ENCODE peak calls at places on chromosomes 13 and 19, in ten cellular contexts. T is tibial artery, D is psoas muscle, Z is left lung, I is fibroblast of lung, K is heart right ventricle, M is fibroblast of pulmonary artery, A is adrenal gland, W is brain microvascular endothelial cell, P is dorsolateral prefrontal cortex. H is an unnamed sample.

GRCh38 chr19:43470288-43470687 is 4.9 kb upstream of the LYPD3 start:
- DNase-seq in W (peak), K (no peak), M (no peak), T (no peak), D (no peak), I (peak), A (no peak), P (no peak), Z (no peak), H (no peak)

GRCh38 chr19:29517946-29518345 is 7.8 kb upstream of the VSTM2B start:
- DNase-seq in K (no peak), D (peak), T (no peak), A (no peak), P (peak), I (no peak), M (no peak), W (no peak), Z (no peak), H (no peak)

GRCh38 chr19:50829801-50830200 is 3.6 kb downstream of the KLK15 start:
- DNase-seq in W (no peak), T (no peak), K (no peak), M (no peak), Z (no peak), P (peak), D (no peak), I (no peak), A (peak), H (no peak)

GRCh38 chr13:29292045-29292444 is 303.4 kb downstream of the SLC7A1 start:
- DNase-seq in Z (no peak), M (no peak), T (no peak), I (no peak), K (no peak), A (no peak), D (no peak), P (no peak), W (no peak), H (no peak)

GRCh38 chr19:8050274-8051096 is 2.1 kb upstream of the CCL25 start:
- DNase-seq in I (peak), T (peak), Z (peak), P (peak), K (peak), D (peak), W (peak), M (peak), A (peak), H (peak)

GRCh38 chr19:2180881-2181617 is 17.3 kb downstream of the DOT1L start:
- DNase-seq in D (no peak), K (no peak), A (no peak), Z (no peak), I (no peak), M (no peak), P (no peak), W (no peak), T (no peak), H (no peak)

GRCh38 chr13:35996360-35996759 is 134.8 kb downstream of the DCLK1 start:
- DNase-seq in W (no peak), K (no peak), P (no peak), M (no peak), Z (no peak), D (no peak), A (no peak), T (no peak), I (no peak), H (no peak)

GRCh38 chr13:110506859-110507566 is 54.5 kb downstream of the RAB20 start:
- DNase-seq in I (peak), P (no peak), D (peak), A (peak), Z (no peak), M (peak), T (peak), K (peak), W (no peak), H (peak)

GRCh38 chr19:18586311-18586710 is 2.3 kb upstream of the REX1BD start:
- DNase-seq in A (no peak), T (no peak), K (no peak), M (no peak), W (no peak), I (no peak), D (no peak), Z (no peak), P (no peak), H (no peak)

GRCh38 chr13:51518847-51519246 is 65.4 kb upstream of the WDFY2 start:
- DNase-seq in W (peak), T (no peak), Z (no peak), M (no peak), K (no peak), I (peak), P (peak), D (no peak), A (no peak), H (no peak)

GRCh38 chr19:15251749-15252397 is 19.6 kb upstream of the EPHX3 start:
- DNase-seq in K (peak), M (peak), Z (no peak), W (peak), P (no peak), I (peak), D (peak), A (peak), T (peak), H (peak)

DNA sequence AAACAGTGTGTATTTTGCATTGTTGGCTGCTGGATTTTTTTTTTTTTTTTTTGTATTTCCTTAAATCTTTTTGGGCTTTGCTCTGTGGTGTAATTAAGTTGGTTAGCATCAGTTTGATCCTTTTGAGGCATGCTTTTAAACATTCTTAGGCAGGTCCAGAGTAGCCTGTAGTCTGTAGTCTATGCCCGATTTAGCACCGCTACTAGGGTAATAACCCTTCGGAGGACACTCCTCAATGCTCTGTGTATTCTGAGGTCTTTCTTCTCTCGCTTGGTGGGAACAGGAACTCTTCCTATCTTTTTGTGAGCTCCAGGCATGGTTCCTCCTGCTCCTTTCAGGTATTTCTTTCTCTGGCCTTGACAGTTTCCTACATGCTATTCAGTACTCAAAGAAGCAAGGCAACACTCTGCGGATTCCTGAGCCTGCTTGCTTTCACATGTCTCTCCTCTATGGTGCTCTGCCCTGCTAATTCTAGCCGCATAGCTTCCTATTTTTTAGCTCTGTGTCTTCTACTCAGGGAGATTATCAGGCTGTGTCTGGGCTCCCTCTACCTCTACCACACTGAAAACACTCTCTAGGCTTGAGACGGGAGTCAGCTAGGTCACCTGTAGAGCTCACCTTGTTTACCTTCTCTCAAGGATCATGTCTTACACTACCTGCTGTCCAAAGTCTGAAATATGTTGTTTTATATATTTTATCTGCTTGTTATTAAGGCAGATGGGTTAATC is 195.1 kb downstream of the NDFIP2 start:
- DNase-seq in A (no peak), P (no peak), K (no peak), T (no peak), D (no peak), M (no peak), I (no peak), W (no peak), Z (no peak), H (no peak)
- TF ChIP-seq CTCF in A (no peak), P (no peak), K (no peak), T (no peak), D (no peak), M (no peak), I (no peak), W (no peak), Z (no peak), H (no peak)

GRCh38 chr19:5561559-5561958 is 6.2 kb downstream of the TINCR start:
- DNase-seq in A (no peak), T (no peak), M (no peak), K (no peak), I (no peak), W (no peak), P (no peak), Z (no peak), D (no peak), H (no peak)
- TF ChIP-seq CTCF in A (no peak), T (peak), M (peak), K (no peak), I (peak), W (peak), P (no peak), Z (no peak), D (peak), H (no peak)

GRCh38 chr13:38399540-38399939 is 49.9 kb downstream of the UFM1 start:
- DNase-seq in D (no peak), T (no peak), I (no peak), Z (no peak), A (no peak), W (no peak), P (no peak), M (no peak), K (no peak), H (no peak)
- TF ChIP-seq CTCF in D (no peak), T (no peak), I (no peak), Z (no peak), A (no peak), W (no peak), P (no peak), M (no peak), K (no peak), H (no peak)

GRCh38 chr13:75760182-75760981 is 124.3 kb downstream of the LMO7 start:
- DNase-seq in M (no peak), Z (no peak), D (peak), K (no peak), I (peak), W (no peak), A (no peak), T (no peak), P (no peak), H (no peak)
- TF ChIP-seq CTCF in M (no peak), Z (no peak), D (peak), K (no peak), I (no peak), W (peak), A (no peak), T (no peak), P (no peak), H (no peak)

DNA sequence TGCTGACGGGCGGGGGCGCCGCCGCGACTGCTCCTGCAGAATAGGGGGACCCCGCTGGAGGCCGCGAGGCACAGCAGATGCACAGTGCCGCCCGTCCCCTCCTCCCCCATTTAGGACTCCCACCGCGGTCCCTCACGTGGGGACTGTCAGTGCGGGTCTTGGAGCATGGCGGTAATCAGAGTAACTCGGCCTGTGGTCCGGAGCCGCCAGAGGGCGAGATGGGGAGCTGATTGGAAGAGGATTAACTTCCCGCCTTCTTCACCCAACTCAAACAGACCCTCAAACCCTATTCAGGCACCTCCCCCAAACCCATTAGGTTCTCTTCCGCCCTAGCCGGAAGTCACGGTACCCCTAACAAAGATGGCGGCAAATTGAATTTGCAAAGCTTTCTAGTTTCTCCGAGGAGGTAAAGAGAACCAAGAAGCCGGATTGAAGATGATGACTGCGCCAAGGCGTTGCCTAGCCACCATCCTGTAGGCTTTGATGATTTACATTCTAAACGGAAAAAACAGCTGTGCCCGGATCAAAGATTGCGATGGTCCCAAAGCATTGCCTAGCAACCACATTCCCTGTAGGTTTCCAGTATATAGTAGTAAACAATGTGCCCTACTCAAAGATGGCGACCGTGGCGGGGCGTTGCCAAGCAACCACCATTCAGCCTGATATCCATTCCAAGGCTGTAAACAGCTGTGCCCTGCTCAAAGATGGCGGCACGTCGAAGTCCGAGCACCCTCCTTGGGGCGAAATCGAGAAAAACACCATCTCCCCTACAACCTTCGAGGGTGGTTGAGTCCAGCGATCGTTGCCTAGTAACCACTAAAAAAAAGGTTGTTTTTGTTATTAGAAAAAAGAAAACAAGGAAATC is at the start of gene FUZ:
- DNase-seq in D (peak), P (peak), Z (peak), T (peak), K (peak), M (peak), A (peak), I (peak), W (peak), H (peak)
- TF ChIP-seq CTCF in D (no peak), P (peak), Z (no peak), T (peak), K (no peak), M (peak), A (no peak), I (peak), W (peak), H (no peak)